ENCODE peak calls at places on chromosomes 5 and 9, in six cellular contexts. One of them, this sample, is unnamed.

GRCh38 chr9:87206064-87206661 is 258.9 kb upstream of the GAS1 start:
- DNase-seq in NCI-H345: no peak
- DNase-seq in NCI-H1436: no peak
- DNase-seq in T1000: peak; percentile 15
- DNase-seq in endothelial cell of umbilical vein: no peak
- DNase-seq in ecto neural progenitor cell: no peak
- DNase-seq in this sample: no peak

GRCh38 chr9:131672451-131672850 is 67.4 kb downstream of the RAPGEF1 start:
- DNase-seq in ecto neural progenitor cell: no peak
- DNase-seq in NCI-H345: no peak
- DNase-seq in NCI-H1436: no peak
- DNase-seq in endothelial cell of umbilical vein: peak; percentile 79
- DNase-seq in T1000: no peak
- DNase-seq in this sample: no peak

GRCh38 chr5:386432-387341 is 56.3 kb upstream of the EXOC3 start:
- DNase-seq in endothelial cell of umbilical vein: no peak
- DNase-seq in ecto neural progenitor cell: peak; percentile 40
- DNase-seq in NCI-H345: peak; percentile 49
- DNase-seq in NCI-H1436: no peak
- DNase-seq in T1000: peak; percentile 47
- DNase-seq in this sample: peak; percentile 94

GRCh38 chr5:157670662-157671591 is at the start of gene C5orf52:
- DNase-seq in endothelial cell of umbilical vein: peak; percentile 54
- DNase-seq in ecto neural progenitor cell: no peak
- DNase-seq in T1000: no peak
- DNase-seq in NCI-H1436: no peak
- DNase-seq in NCI-H345: peak; percentile 4
- DNase-seq in this sample: peak; percentile 67

GRCh38 chr5:80955082-80955481 is 5.1 kb upstream of the RASGRF2 start:
- DNase-seq in T1000: no peak
- DNase-seq in NCI-H1436: no peak
- DNase-seq in ecto neural progenitor cell: no peak
- DNase-seq in NCI-H345: no peak
- DNase-seq in endothelial cell of umbilical vein: no peak
- DNase-seq in this sample: no peak

GRCh38 chr5:101686541-101686940 is 609.5 kb downstream of the SLCO4C1 start:
- DNase-seq in ecto neural progenitor cell: no peak
- DNase-seq in T1000: no peak
- DNase-seq in endothelial cell of umbilical vein: no peak
- DNase-seq in NCI-H345: no peak
- DNase-seq in NCI-H1436: no peak
- DNase-seq in this sample: peak; percentile 62

GRCh38 chr5:55903121-55903701 is 52.1 kb downstream of the IL31RA start:
- DNase-seq in NCI-H345: no peak
- DNase-seq in NCI-H1436: no peak
- DNase-seq in endothelial cell of umbilical vein: peak; percentile 26
- DNase-seq in ecto neural progenitor cell: no peak
- DNase-seq in T1000: peak; percentile 46
- DNase-seq in this sample: peak; percentile 30

GRCh38 chr9:3675964-3676363 is 150.2 kb upstream of the RFX3 start:
- DNase-seq in NCI-H345: no peak
- DNase-seq in ecto neural progenitor cell: no peak
- DNase-seq in T1000: no peak
- DNase-seq in endothelial cell of umbilical vein: no peak
- DNase-seq in NCI-H1436: no peak
- DNase-seq in this sample: no peak

GRCh38 chr5:146051678-146052077 is 53.7 kb downstream of the PLAC8L1 start:
- DNase-seq in NCI-H345: no peak
- DNase-seq in T1000: no peak
- DNase-seq in endothelial cell of umbilical vein: no peak
- DNase-seq in NCI-H1436: no peak
- DNase-seq in ecto neural progenitor cell: no peak
- DNase-seq in this sample: no peak

GRCh38 chr9:36163840-36164175 is 5.4 kb upstream of the CCIN start:
- DNase-seq in endothelial cell of umbilical vein: no peak
- DNase-seq in ecto neural progenitor cell: no peak
- DNase-seq in T1000: no peak
- DNase-seq in NCI-H345: no peak
- DNase-seq in NCI-H1436: no peak
- DNase-seq in this sample: no peak

GRCh38 chr5:126877569-126877968 is 100.6 kb downstream of the LMNB1 start:
- DNase-seq in NCI-H345: no peak
- DNase-seq in T1000: no peak
- DNase-seq in NCI-H1436: no peak
- DNase-seq in endothelial cell of umbilical vein: no peak
- DNase-seq in ecto neural progenitor cell: no peak
- DNase-seq in this sample: no peak

GRCh38 chr5:137710086-137710485 is 25.8 kb downstream of the KLHL3 start:
- DNase-seq in NCI-H345: no peak
- DNase-seq in ecto neural progenitor cell: no peak
- DNase-seq in endothelial cell of umbilical vein: no peak
- DNase-seq in T1000: peak; percentile 13
- DNase-seq in NCI-H1436: no peak
- DNase-seq in this sample: no peak

GRCh38 chr5:170553218-170553617 is 49.4 kb downstream of the KCNIP1 start:
- DNase-seq in NCI-H345: no peak
- DNase-seq in T1000: no peak
- DNase-seq in ecto neural progenitor cell: no peak
- DNase-seq in NCI-H1436: no peak
- DNase-seq in endothelial cell of umbilical vein: no peak
- DNase-seq in this sample: no peak

GRCh38 chr5:177469061-177469628 is 4.3 kb downstream of the DBN1 start:
- DNase-seq in NCI-H1436: no peak
- DNase-seq in ecto neural progenitor cell: peak; percentile 76
- DNase-seq in T1000: peak; percentile 27
- DNase-seq in NCI-H345: no peak
- DNase-seq in endothelial cell of umbilical vein: no peak
- DNase-seq in this sample: peak; percentile 47

GRCh38 chr9:116411506-116411905 is 257.9 kb downstream of the PAPPA start:
- DNase-seq in endothelial cell of umbilical vein: no peak
- DNase-seq in T1000: no peak
- DNase-seq in NCI-H345: no peak
- DNase-seq in ecto neural progenitor cell: no peak
- DNase-seq in NCI-H1436: no peak
- DNase-seq in this sample: no peak

GRCh38 chr5:175746851-175747250 is 89.0 kb downstream of the HRH2 start:
- DNase-seq in T1000: no peak
- DNase-seq in endothelial cell of umbilical vein: no peak
- DNase-seq in NCI-H345: no peak
- DNase-seq in ecto neural progenitor cell: peak; percentile 41
- DNase-seq in NCI-H1436: no peak
- DNase-seq in this sample: no peak

GRCh38 chr9:107465467-107466451 is 23.8 kb downstream of the KLF4 start:
- DNase-seq in NCI-H1436: no peak
- DNase-seq in ecto neural progenitor cell: peak; percentile 83
- DNase-seq in T1000: no peak
- DNase-seq in NCI-H345: no peak
- DNase-seq in endothelial cell of umbilical vein: peak; percentile 47
- DNase-seq in this sample: peak; percentile 68

This sample was measured in trophoblast cell.